ENCODE peak calls at places on chromosomes 6 and 20, in four cellular contexts. S, B, J and M are unnamed samples.

GRCh38 chr6:158789115-158789917 is 29.9 kb downstream of the EZR start:
- DNase-seq in S (no peak), J (no peak), B (no peak), M (no peak)

GRCh38 chr6:138078491-138078890 is 28.7 kb downstream of the PERP start:
- DNase-seq in J (no peak), B (no peak), S (no peak), M (no peak)

GRCh38 chr20:52619671-52620070 is 352.5 kb upstream of the TSHZ2 start:
- DNase-seq in S (no peak), B (no peak), J (no peak), M (no peak)

GRCh38 chr20:23879811-23880374 is 345 bp upstream of the CST5 start:
- DNase-seq in B (no peak), J (no peak), S (no peak), M (no peak)

GRCh38 chr6:140774080-140774505 is 1358.6 kb upstream of the GJE1 start:
- DNase-seq in J (no peak), B (peak), S (no peak), M (no peak)

GRCh38 chr6:123503619-123504018 is 133.1 kb downstream of the TRDN start:
- DNase-seq in B (no peak), S (no peak), J (no peak), M (no peak)

GRCh38 chr20:20076297-20077065 is 24.1 kb downstream of the CFAP61 start:
- DNase-seq in J (no peak), S (no peak), B (no peak), M (no peak)

GRCh38 chr6:47897233-47897632 is 115.4 kb downstream of the OPN5 start:
- DNase-seq in S (no peak), B (no peak), J (no peak), M (no peak)

GRCh38 chr6:43428874-43429273 is 1.5 kb downstream of the ABCC10 start:
- DNase-seq in J (no peak), B (no peak), S (no peak), M (no peak)

GRCh38 chr6:26065952-26066380 is 21.3 kb upstream of the HFE start:
- DNase-seq in S (peak), B (peak), J (peak), M (no peak)

GRCh38 chr6:30112402-30113376 is at the start of gene TRIM31:
- DNase-seq in S (no peak), B (peak), J (no peak), M (no peak)

GRCh38 chr6:137105375-137105774 is 60.6 kb upstream of the IL20RA start:
- DNase-seq in S (no peak), J (no peak), B (no peak), M (no peak)

GRCh38 chr6:160038479-160038878 is 69.6 kb downstream of the IGF2R start:
- DNase-seq in S (no peak), B (no peak), J (no peak), M (no peak)

GRCh38 chr6:38570750-38571149 is 69.0 kb downstream of the BTBD9 start:
- DNase-seq in S (no peak), B (no peak), J (no peak), M (no peak)

GRCh38 chr6:142824491-142824890 is 120.5 kb downstream of the HIVEP2 start:
- DNase-seq in S (no peak), B (no peak), J (no peak), M (no peak)

GRCh38 chr6:100998111-100998510 is 117.0 kb upstream of the ASCC3 start:
- DNase-seq in B (no peak), S (no peak), J (no peak), M (no peak)

GRCh38 chr20:44497761-44498160 is 22.1 kb downstream of the TTPAL start:
- DNase-seq in B (no peak), J (no peak), S (no peak), M (no peak)

GRCh38 chr6:167858842-167859520 is 32.3 kb downstream of the AFDN start:
- DNase-seq in B (no peak), S (no peak), J (no peak), M (no peak)

GRCh38 chr6:167855825-167856425 is 29.2 kb downstream of the AFDN start:
- DNase-seq in J (peak), B (no peak), S (no peak), M (no peak)

GRCh38 chr6:167856474-167856873 is 29.8 kb downstream of the AFDN start:
- DNase-seq in S (no peak), B (no peak), J (no peak), M (no peak)

GRCh38 chr6:167858086-167858591 is 31.4 kb downstream of the AFDN start:
- DNase-seq in J (no peak), B (no peak), S (peak), M (no peak)

DNA sequence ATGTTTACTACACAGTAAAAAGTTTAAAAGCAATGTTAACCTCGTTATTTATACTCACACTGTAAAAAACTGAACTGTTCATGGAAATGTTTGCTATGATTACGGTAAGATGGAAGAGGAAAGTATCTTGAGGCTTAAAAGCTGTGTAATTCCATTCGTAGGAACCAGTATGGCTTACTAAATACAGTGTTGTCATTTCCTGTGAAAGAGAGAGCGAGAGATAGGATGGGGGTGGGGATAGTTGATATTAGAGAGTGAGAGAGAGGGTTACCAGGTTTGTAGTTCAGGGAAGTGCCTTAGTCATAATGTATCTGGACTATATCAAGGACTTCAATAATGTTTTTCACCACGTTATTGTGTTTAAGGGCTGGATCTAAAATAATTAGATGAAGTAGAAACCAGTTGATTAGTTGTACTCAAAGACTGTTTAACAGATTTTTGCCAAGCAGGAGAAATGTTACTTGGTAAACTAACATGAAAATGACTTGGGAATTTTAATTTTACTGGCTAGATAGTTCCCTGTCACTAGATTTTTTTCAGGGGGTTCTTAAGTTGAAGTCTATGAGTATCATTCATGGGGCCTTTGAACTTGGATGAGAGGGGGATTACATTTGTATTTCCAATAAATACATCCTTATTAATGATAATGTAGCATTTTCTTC is 30.4 kb downstream of the AFDN start:
- DNase-seq in J (peak), B (peak), S (no peak), M (no peak)
- TF ChIP-seq USF1 in J (no peak), B (no peak), S (no peak), M (no peak)

DNA sequence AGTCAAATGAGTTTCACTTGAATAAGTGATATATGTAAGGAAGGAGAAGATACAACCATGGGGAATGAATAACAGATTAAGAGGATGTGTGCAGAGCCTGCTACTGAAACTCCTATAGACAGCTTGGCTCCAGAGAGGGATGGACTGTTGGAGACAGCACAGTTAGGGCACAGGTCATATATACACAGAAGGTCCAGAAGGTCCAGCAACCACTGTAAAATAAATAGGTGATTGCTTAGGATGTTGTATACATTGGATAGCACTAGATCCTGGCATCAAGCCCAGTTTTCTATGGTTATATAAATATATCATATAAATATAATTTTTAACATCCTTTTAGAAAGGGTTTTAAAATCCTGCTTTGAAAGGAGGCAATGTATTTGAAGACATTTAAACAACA is 20.9 kb upstream of the LCA5 start:
- DNase-seq in S (no peak), J (no peak), B (no peak), M (no peak)
- TF ChIP-seq USF1 in S (no peak), J (no peak), B (no peak), M (no peak)

GRCh38 chr6:32177182-32177787 is 920 bp upstream of the RNF5 start:
- DNase-seq in B (no peak), S (peak), J (peak), M (peak)
- TF ChIP-seq USF1 in B (no peak), S (no peak), J (no peak), M (no peak)

DNA sequence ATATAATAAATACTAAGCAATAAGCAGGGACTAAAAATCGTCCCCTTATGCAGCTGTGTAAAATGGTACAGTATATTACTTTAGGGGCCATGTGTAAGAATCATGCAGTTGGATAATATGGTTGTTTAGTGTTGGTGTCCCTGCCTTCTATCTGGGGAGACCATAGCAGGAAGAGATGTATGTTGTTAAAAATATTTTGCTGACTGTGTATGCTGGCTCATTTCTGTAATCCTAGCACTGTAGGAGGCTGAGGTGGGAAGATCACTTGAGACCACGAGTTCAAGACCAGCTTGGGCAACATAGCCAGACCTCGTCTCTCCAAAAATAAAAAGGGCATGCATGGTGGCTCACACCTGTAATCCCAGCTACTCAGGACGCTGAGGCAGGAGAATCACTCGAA is 5.6 kb downstream of the PANK2 start:
- DNase-seq in B (no peak), J (no peak), S (no peak), M (no peak)
- TF ChIP-seq USF1 in B (no peak), J (no peak), S (no peak), M (no peak)

DNA sequence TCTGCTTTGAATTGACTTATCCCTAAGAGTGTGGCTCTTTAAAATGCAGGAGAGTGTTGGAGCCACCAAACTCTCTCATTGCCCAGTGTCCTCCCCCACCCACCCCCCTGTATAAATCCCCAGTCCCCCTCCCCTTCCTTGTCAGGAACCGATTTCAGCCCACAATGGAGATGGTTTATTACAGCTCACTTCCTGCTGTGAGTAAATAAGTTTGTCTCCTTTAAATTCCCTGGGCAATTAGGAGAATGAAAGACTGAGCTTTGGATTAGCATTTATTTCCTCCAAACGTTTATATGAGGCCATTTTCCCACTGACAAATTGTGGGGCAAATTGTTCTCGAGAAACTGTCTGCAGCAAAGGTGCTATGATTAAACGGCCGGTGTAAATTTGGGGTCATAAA is 128.7 kb downstream of the DHX35 start:
- DNase-seq in B (no peak), S (no peak), J (no peak), M (no peak)
- TF ChIP-seq USF1 in B (no peak), S (no peak), J (no peak), M (no peak)

DNA sequence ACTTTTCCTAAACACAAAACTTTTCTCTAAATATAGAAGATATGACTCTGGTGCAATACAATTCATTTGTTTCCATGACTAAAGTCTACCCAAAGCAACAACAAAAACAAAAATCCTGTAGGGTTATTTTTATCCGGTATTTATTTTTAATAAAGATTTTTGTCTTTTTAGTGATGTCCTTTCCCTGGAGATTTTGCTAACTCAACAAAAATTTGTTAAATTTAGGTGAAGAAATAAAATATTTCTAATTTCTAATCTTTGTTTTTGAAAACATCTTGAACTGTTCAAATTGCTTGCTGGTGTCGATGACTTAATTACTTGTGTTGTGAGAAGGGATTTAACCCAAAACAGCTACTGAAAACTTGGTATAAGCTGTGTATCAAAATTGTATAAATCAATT is 741.8 kb downstream of the HDGFL1 start:
- DNase-seq in S (no peak), B (no peak), J (no peak), M (no peak)
- TF ChIP-seq USF1 in S (no peak), B (no peak), J (no peak), M (no peak)

GRCh38 chr6:44931385-44931784 is 396.7 kb upstream of the RUNX2 start:
- DNase-seq in J (no peak), B (no peak), S (no peak), M (no peak)

GRCh38 chr6:44935693-44936300 is 392.3 kb upstream of the RUNX2 start:
- DNase-seq in S (no peak), B (no peak), J (no peak), M (no peak)

GRCh38 chr6:44933113-44933512 is 395.0 kb upstream of the RUNX2 start:
- DNase-seq in S (no peak), B (no peak), J (no peak), M (no peak)

GRCh38 chr6:44932651-44933091 is 395.5 kb upstream of the RUNX2 start:
- DNase-seq in S (no peak), J (no peak), B (no peak), M (no peak)
- TF ChIP-seq USF1 in S (no peak), J (no peak), B (no peak), M (no peak)

GRCh38 chr6:21263531-21264287 is 329.8 kb upstream of the SOX4 start:
- DNase-seq in S (no peak), B (peak), J (peak), M (no peak)
- TF ChIP-seq USF1 in S (no peak), B (no peak), J (peak), M (no peak)

GRCh38 chr6:96917098-96917497 is 7.4 kb upstream of the KLHL32 start:
- DNase-seq in J (peak), B (no peak), S (no peak), M (no peak)
- TF ChIP-seq USF1 in J (no peak), B (no peak), S (no peak), M (no peak)